ENCODE peak calls at places on chromosomes 11 and 22, in five cellular contexts. C, U, D, H and P are unnamed samples.

GRCh38 chr11:7830740-7831139 is 34.0 kb upstream of the OR5P2 start:
- DNase-seq in C (no peak), H (no peak), D (no peak), U (no peak), P (no peak)

GRCh38 chr11:126862664-126863247 is 137.8 kb downstream of the KIRREL3 start:
- DNase-seq in C (no peak), U (no peak), D (no peak), H (no peak), P (no peak)

GRCh38 chr22:17774206-17774927 is at the start of gene BID:
- DNase-seq in C (no peak), H (peak), D (no peak), U (peak), P (peak)

GRCh38 chr11:128448487-128448886 is 138.9 kb downstream of the ETS1 start:
- DNase-seq in U (no peak), H (no peak), C (peak), D (no peak), P (no peak)

GRCh38 chr11:120558754-120559431 is 47.3 kb downstream of the GRIK4 start:
- DNase-seq in U (no peak), H (no peak), C (no peak), D (no peak), P (no peak)

GRCh38 chr22:37517826-37518450 is 1.3 kb downstream of the CARD10 start:
- DNase-seq in H (no peak), C (no peak), U (no peak), D (no peak), P (no peak)

GRCh38 chr11:18308242-18308641 is 13.7 kb downstream of the HPS5 start:
- DNase-seq in H (no peak), U (no peak), C (no peak), D (no peak), P (no peak)

GRCh38 chr11:114916406-114916805 is 238.1 kb downstream of the NXPE2 start:
- DNase-seq in D (no peak), U (no peak), H (no peak), C (no peak), P (no peak)

GRCh38 chr11:125445731-125446130 is 50.3 kb downstream of the FEZ1 start:
- DNase-seq in C (no peak), U (no peak), H (no peak), D (no peak), P (no peak)

GRCh38 chr11:67275606-67276409 is 9.5 kb downstream of the GRK2 start:
- DNase-seq in C (no peak), U (no peak), D (no peak), H (no peak), P (peak)

GRCh38 chr22:41927813-41928212 is 1.2 kb upstream of the TNFRSF13C start:
- DNase-seq in D (no peak), C (no peak), U (no peak), H (no peak), P (no peak)

GRCh38 chr11:121543981-121544380 is 91.2 kb upstream of the SORL1-AS1 start:
- DNase-seq in C (no peak), H (no peak), U (no peak), D (no peak), P (no peak)

GRCh38 chr11:102244681-102245409 is 72.4 kb upstream of the BIRC3 start:
- DNase-seq in U (no peak), C (peak), D (no peak), H (no peak), P (peak)

GRCh38 chr22:48485144-48486135 is 1342.2 kb downstream of the BRD1 start:
- DNase-seq in D (no peak), C (no peak), U (no peak), H (no peak), P (no peak)

GRCh38 chr11:102776454-102776853 is 4.0 kb downstream of the MMP10 start:
- DNase-seq in U (no peak), H (no peak), D (no peak), C (no peak), P (no peak)

GRCh38 chr22:50504245-50505211 is 3.0 kb downstream of the LMF2 start:
- DNase-seq in U (no peak), C (no peak), D (no peak), H (no peak), P (no peak)

GRCh38 chr11:72631806-72632731 is 42.2 kb downstream of the PDE2A start:
- DNase-seq in D (no peak), C (no peak), U (peak), H (peak), P (no peak)

GRCh38 chr11:27770576-27770975 is 70.3 kb upstream of the BDNF start:
- DNase-seq in D (no peak), U (no peak), C (no peak), H (no peak), P (no peak)

GRCh38 chr22:39396156-39396796 is 3.3 kb upstream of the TAB1 start:
- DNase-seq in H (peak), C (no peak), U (peak), D (no peak), P (no peak)

GRCh38 chr11:2775626-2776350 is 76.0 kb upstream of the KCNQ1OT1 start:
- DNase-seq in D (no peak), H (no peak), C (no peak), U (no peak), P (no peak)

GRCh38 chr11:57735655-57736298 is 5.5 kb upstream of the SELENOH start:
- DNase-seq in D (no peak), U (peak), C (no peak), H (no peak), P (no peak)

GRCh38 chr22:30205281-30206115 is 41.1 kb downstream of the LIF start:
- DNase-seq in H (no peak), D (no peak), U (peak), C (peak), P (peak)

GRCh38 chr11:116641561-116642045 is 131.2 kb downstream of the BUD13 start:
- DNase-seq in C (peak), D (no peak), H (peak), U (peak), P (peak)
- TF ChIP-seq CTCF in C (peak), D (peak), H (peak), U (peak), P (peak)

GRCh38 chr11:84866922-84867321 is 760.2 kb downstream of the DLG2 start:
- DNase-seq in D (no peak), U (no peak), H (no peak), C (no peak), P (no peak)
- TF ChIP-seq MYC in D (no peak), U (no peak), H (no peak), C (no peak), P (no peak)

GRCh38 chr11:43311791-43312607 is at the start of gene API5:
- DNase-seq in C (peak), U (peak), H (peak), D (peak), P (peak)
- TF ChIP-seq POLR2A in C (peak), U (peak), H (peak), D (peak), P (peak)

GRCh38 chr11:11569936-11570491 is 51.8 kb downstream of the GALNT18 start:
- DNase-seq in C (no peak), U (no peak), D (no peak), H (peak), P (no peak)
- TF ChIP-seq CTCF in C (no peak), U (no peak), D (no peak), H (no peak), P (no peak)

DNA sequence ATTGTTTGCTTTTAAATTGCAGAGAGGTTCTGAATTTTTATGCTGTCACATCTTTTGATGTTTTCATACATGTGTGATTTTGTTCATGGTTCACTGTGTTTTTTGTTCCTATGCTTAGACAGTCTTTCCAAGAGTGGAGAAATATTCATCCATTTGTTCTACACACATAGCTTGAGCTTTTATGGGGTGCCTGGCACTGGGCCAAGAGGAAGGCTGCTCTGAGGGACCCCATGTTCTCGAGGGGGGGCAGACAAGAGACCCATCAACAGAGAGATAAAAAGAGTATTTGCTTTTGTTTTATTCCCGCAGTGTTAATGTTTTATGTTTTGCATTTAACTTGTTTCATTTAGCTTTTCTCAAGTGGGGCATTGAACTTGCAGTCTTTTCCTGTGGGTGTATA is 57.6 kb downstream of the CABIN1 start:
- DNase-seq in C (no peak), D (no peak), U (no peak), H (peak), P (no peak)
- TF ChIP-seq MYC in C (no peak), D (no peak), U (no peak), H (no peak), P (no peak)

GRCh38 chr11:65501530-65502273 is 2.9 kb downstream of the MALAT1 start:
- DNase-seq in U (peak), H (peak), D (no peak), C (no peak), P (peak)

GRCh38 chr11:65499713-65500261 is 942 bp downstream of the MALAT1 start:
- DNase-seq in D (no peak), C (no peak), U (no peak), H (no peak), P (no peak)

GRCh38 chr11:65501005-65501529 is 2.2 kb downstream of the MALAT1 start:
- DNase-seq in U (no peak), C (no peak), D (no peak), H (no peak), P (no peak)

GRCh38 chr11:65498977-65499712 is at the start of gene MALAT1:
- DNase-seq in H (peak), D (peak), C (no peak), U (peak), P (peak)

GRCh38 chr11:65500262-65501004 is 1.6 kb downstream of the MALAT1 start:
- DNase-seq in U (peak), C (no peak), D (no peak), H (peak), P (peak)
- TF ChIP-seq POLR2A in U (peak), C (peak), D (peak), H (peak), P (peak)

GRCh38 chr11:29005401-29005980 is 897.3 kb downstream of the METTL15 start:
- DNase-seq in H (no peak), C (no peak), U (no peak), D (no peak), P (peak)
- TF ChIP-seq CTCF in H (no peak), C (no peak), U (no peak), D (no peak), P (no peak)